ENCODE peak calls at places on chromosomes 5 and 9, in seven cellular contexts. D is sciatic nerve; O is central memory CD8-positive, alpha-beta T cell; I is lower lobe of right lung; V is Right ventricle myocardium inferior; U is body of pancreas; F is esophagus mucosa. A is an unnamed sample.

GRCh38 chr9:110016340-110016739 is 191.6 kb downstream of the C9orf152 start:
- ATAC-seq in O (no peak), U (no peak), F (no peak), D (no peak), V (no peak), I (peak; percentile 49), A (peak; percentile 71)

GRCh38 chr9:81669011-81669739 is 20.2 kb downstream of the TLE1 start:
- ATAC-seq in V (no peak), I (no peak), O (no peak), F (no peak), D (no peak), U (no peak), A (peak; percentile 82)

GRCh38 chr5:137753227-137753985 is 757 bp downstream of the HNRNPA0 start:
- ATAC-seq in V (peak; percentile 15), F (peak; percentile 18), I (peak; percentile 16), U (peak; percentile 5), O (no peak), D (peak; percentile 51), A (peak; percentile 0)

GRCh38 chr5:151492729-151493128 is 45.3 kb downstream of the SLC36A1 start:
- ATAC-seq in O (no peak), D (peak; percentile 78), V (peak; percentile 51), I (peak; percentile 57), U (no peak), F (peak; percentile 63), A (no peak)

GRCh38 chr9:134661791-134662142 is 20.2 kb downstream of the COL5A1 start:
- ATAC-seq in U (peak; percentile 32), I (peak; percentile 22), O (no peak), V (peak; percentile 68), D (peak; percentile 40), F (no peak), A (no peak)

GRCh38 chr5:109830955-109831502 is 141.3 kb downstream of the MAN2A1 start:
- ATAC-seq in I (no peak), O (no peak), U (no peak), D (no peak), F (no peak), V (no peak), A (no peak)

GRCh38 chr9:128808543-128808942 is 9.8 kb upstream of the ENDOG start:
- ATAC-seq in U (no peak), F (peak; percentile 8), O (no peak), D (no peak), V (no peak), I (no peak), A (no peak)

GRCh38 chr9:96884443-96884842 is 30.1 kb upstream of the ZNF782 start:
- ATAC-seq in U (no peak), V (no peak), F (peak; percentile 99), O (no peak), D (no peak), I (peak; percentile 38), A (no peak)

GRCh38 chr5:31617867-31618266 is 21.1 kb upstream of the PDZD2 start:
- ATAC-seq in F (no peak), O (no peak), V (no peak), I (no peak), D (no peak), U (no peak), A (no peak)